ENCODE peak calls at places on chromosomes 1 and 21, in six cellular contexts. Z is fibroblast of mammary gland; P is activated naive CD8-positive, alpha-beta T cell treated with anti-CD3 and anti-CD28 coated beads for 36 hours; J is RCC 7860; H is AG08395; T is hypothalamus. L is an unnamed sample.

GRCh38 chr1:21907079-21907418 is 30.1 kb downstream of the HSPG2 start:
- DNase-seq in Z (no peak), P (no peak), J (no peak), H (no peak), T (no peak), L (no peak)

GRCh38 chr1:116909511-116910378 is at the start of gene PTGFRN:
- DNase-seq in Z (peak; percentile 37), P (peak; percentile 22), J (peak; percentile 19), H (peak; percentile 50), T (no peak), L (peak; percentile 46)

GRCh38 chr1:22340066-22340465 is 111.6 kb upstream of the ZBTB40 start:
- DNase-seq in Z (no peak), P (no peak), J (no peak), H (no peak), T (no peak), L (no peak)

GRCh38 chr21:15722591-15723324 is 7.0 kb upstream of the USP25 start:
- DNase-seq in Z (no peak), P (no peak), J (no peak), H (no peak), T (no peak), L (no peak)

GRCh38 chr1:213332491-213332890 is 281.4 kb downstream of the RPS6KC1 start:
- DNase-seq in Z (no peak), P (no peak), J (no peak), H (no peak), T (no peak), L (no peak)

GRCh38 chr1:116911779-116912469 is 2.2 kb downstream of the PTGFRN start:
- DNase-seq in Z (no peak), P (no peak), J (no peak), H (no peak), T (no peak), L (no peak)

GRCh38 chr1:207313131-207313530 is 8.3 kb upstream of the CD55 start:
- DNase-seq in Z (peak; percentile 44), P (no peak), J (no peak), H (no peak), T (no peak), L (no peak)

GRCh38 chr1:224267922-224268321 is 62.0 kb downstream of the NVL start:
- DNase-seq in Z (no peak), P (no peak), J (no peak), H (no peak), T (no peak), L (no peak)

GRCh38 chr1:36920801-36921405 is 113.4 kb downstream of the GRIK3 start:
- DNase-seq in Z (no peak), P (no peak), J (no peak), H (no peak), T (no peak), L (no peak)

GRCh38 chr1:25819496-25820246 is at the start of gene MTFR1L:
- DNase-seq in Z (peak; percentile 44), P (peak; percentile 96), J (peak; percentile 63), H (peak; percentile 93), T (peak; percentile 51), L (peak; percentile 69)

GRCh38 chr21:36388835-36389234 is 3.6 kb downstream of the CHAF1B start:
- DNase-seq in Z (no peak), P (no peak), J (no peak), H (peak; percentile 31), T (no peak), L (no peak)

GRCh38 chr1:229280921-229281320 is 10.0 kb downstream of the RAB4A start:
- DNase-seq in Z (peak; percentile 28), P (no peak), J (no peak), H (no peak), T (no peak), L (no peak)

GRCh38 chr1:222370911-222371717 is 176.8 kb downstream of the HHIPL2 start:
- DNase-seq in Z (peak; percentile 90), P (no peak), J (peak; percentile 89), H (peak; percentile 92), T (no peak), L (no peak)

GRCh38 chr1:157725214-157725577 is 24.6 kb upstream of the FCRL3 start:
- DNase-seq in Z (no peak), P (no peak), J (no peak), H (no peak), T (no peak), L (no peak)

GRCh38 chr1:54596756-54597155 is 26.6 kb downstream of the FAM151A start:
- DNase-seq in Z (no peak), P (no peak), J (no peak), H (no peak), T (no peak), L (no peak)

GRCh38 chr1:108854226-108855019 is 2.5 kb downstream of the AKNAD1 start:
- DNase-seq in Z (peak; percentile 61), P (no peak), J (no peak), H (peak; percentile 46), T (no peak), L (no peak)

GRCh38 chr1:231216515-231216914 is 24.5 kb upstream of the GNPAT start:
- DNase-seq in Z (no peak), P (no peak), J (no peak), H (no peak), T (no peak), L (no peak)

GRCh38 chr1:160081261-160081936 is at the start of gene KCNJ9:
- DNase-seq in Z (peak; percentile 31), P (no peak), J (no peak), H (peak; percentile 34), T (peak; percentile 79), L (no peak)